ENCODE peak calls at places on chromosomes 12 and 14, in nine cellular contexts. D is PC-3; P is psoas muscle; J is Karpas-422; Q is CD4-positive, CD25-positive, alpha-beta regulatory T cell; B is CD8-positive, alpha-beta memory T cell; A is A549; W is endodermal cell; K is transverse colon. Z is an unnamed sample.

GRCh38 chr14:55152052-55152753 is 23.2 kb downstream of the LGALS3 start:
- DNase-seq in D (peak; percentile 39), P (no peak), J (no peak), Q (no peak), B (no peak), A (no peak), W (no peak), K (no peak), Z (no peak)

GRCh38 chr14:35257809-35258208 is 34.4 kb upstream of the PSMA6 start:
- DNase-seq in D (peak; percentile 27), P (no peak), J (no peak), Q (no peak), B (no peak), A (no peak), W (no peak), K (no peak), Z (no peak)

GRCh38 chr12:132517740-132518100 is 27.8 kb downstream of the FBRSL1 start:
- DNase-seq in D (no peak), P (no peak), J (no peak), Q (no peak), B (no peak), A (no peak), W (no peak), K (no peak), Z (no peak)

GRCh38 chr14:23321572-23322547 is 603 bp downstream of the PABPN1 start:
- DNase-seq in D (peak; percentile 44), P (peak; percentile 80), J (peak; percentile 83), Q (peak; percentile 51), B (peak; percentile 18), A (peak; percentile 41), W (peak; percentile 73), K (peak; percentile 58), Z (peak; percentile 25)

GRCh38 chr14:57136669-57137068 is 132.0 kb downstream of the EXOC5 start:
- DNase-seq in D (no peak), P (peak; percentile 64), J (no peak), Q (no peak), B (no peak), A (no peak), W (peak; percentile 49), K (no peak), Z (no peak)

GRCh38 chr12:81450920-81451739 is 308.0 kb downstream of the PPFIA2 start:
- DNase-seq in D (peak; percentile 72), P (no peak), J (peak; percentile 68), Q (no peak), B (no peak), A (peak; percentile 15), W (peak; percentile 89), K (no peak), Z (no peak)

GRCh38 chr12:45730116-45730841 is 773 bp downstream of the ARID2 start:
- DNase-seq in D (peak; percentile 37), P (peak; percentile 70), J (peak; percentile 85), Q (peak; percentile 81), B (peak; percentile 63), A (no peak), W (peak; percentile 84), K (peak; percentile 52), Z (peak; percentile 43)

GRCh38 chr14:83019744-83020414 is 1486.2 kb upstream of the SEL1L start:
- DNase-seq in D (no peak), P (no peak), J (no peak), Q (no peak), B (no peak), A (no peak), W (no peak), K (no peak), Z (no peak)

GRCh38 chr12:54156578-54156977 is 32.2 kb downstream of the SMUG1 start:
- DNase-seq in D (no peak), P (no peak), J (no peak), Q (no peak), B (no peak), A (no peak), W (no peak), K (no peak), Z (no peak)

GRCh38 chr14:91438845-91439244 is 21.2 kb upstream of the CCDC88C start:
- DNase-seq in D (no peak), P (no peak), J (no peak), Q (no peak), B (no peak), A (no peak), W (no peak), K (no peak), Z (no peak)

GRCh38 chr14:76870146-76870545 is 43.9 kb downstream of the LRRC74A start:
- DNase-seq in D (peak; percentile 36), P (no peak), J (peak; percentile 52), Q (peak; percentile 22), B (no peak), A (peak; percentile 45), W (peak; percentile 75), K (no peak), Z (no peak)

GRCh38 chr14:105853907-105854599 is 327.7 kb downstream of the TMEM121 start:
- DNase-seq in D (no peak), P (no peak), J (no peak), Q (no peak), B (no peak), A (no peak), W (peak; percentile 16), K (peak; percentile 6), Z (no peak)

GRCh38 chr12:102769323-102769916 is 147.6 kb downstream of the PAH start:
- DNase-seq in D (peak; percentile 62), P (peak; percentile 58), J (peak; percentile 85), Q (peak; percentile 38), B (no peak), A (peak; percentile 61), W (peak; percentile 91), K (peak; percentile 26), Z (no peak)

GRCh38 chr14:79248131-79248530 is 963.2 kb downstream of the DIO2 start:
- DNase-seq in D (no peak), P (no peak), J (no peak), Q (no peak), B (no peak), A (no peak), W (no peak), K (no peak), Z (no peak)

GRCh38 chr12:29962276-29963035 is 178.7 kb upstream of the TMTC1 start:
- DNase-seq in D (no peak), P (no peak), J (no peak), Q (no peak), B (no peak), A (no peak), W (no peak), K (no peak), Z (no peak)

GRCh38 chr14:65560340-65561027 is 148.0 kb downstream of the FUT8 start:
- DNase-seq in D (no peak), P (no peak), J (no peak), Q (no peak), B (no peak), A (no peak), W (no peak), K (no peak), Z (no peak)

GRCh38 chr12:64828713-64829112 is 4.3 kb downstream of the TBC1D30 start:
- DNase-seq in D (no peak), P (no peak), J (no peak), Q (no peak), B (no peak), A (no peak), W (no peak), K (no peak), Z (no peak)

GRCh38 chr12:18476866-18477265 is 215.5 kb downstream of the PIK3C2G start:
- DNase-seq in D (no peak), P (no peak), J (no peak), Q (no peak), B (no peak), A (no peak), W (peak; percentile 55), K (no peak), Z (no peak)

GRCh38 chr12:31732926-31733548 is 4.2 kb upstream of the AMN1 start:
- DNase-seq in D (peak; percentile 91), P (no peak), J (no peak), Q (no peak), B (no peak), A (peak; percentile 82), W (peak; percentile 87), K (no peak), Z (no peak)

GRCh38 chr12:59600174-59600573 is 4.3 kb downstream of the SLC16A7 start:
- DNase-seq in D (no peak), P (no peak), J (no peak), Q (no peak), B (no peak), A (no peak), W (no peak), K (no peak), Z (no peak)

GRCh38 chr12:62459976-62460375 is 6.7 kb upstream of the MON2 start:
- DNase-seq in D (no peak), P (no peak), J (no peak), Q (no peak), B (no peak), A (no peak), W (no peak), K (no peak), Z (no peak)

GRCh38 chr14:71244341-71244740 is 337.1 kb downstream of the PCNX1 start:
- DNase-seq in D (no peak), P (no peak), J (no peak), Q (no peak), B (no peak), A (no peak), W (no peak), K (no peak), Z (no peak)

DNA sequence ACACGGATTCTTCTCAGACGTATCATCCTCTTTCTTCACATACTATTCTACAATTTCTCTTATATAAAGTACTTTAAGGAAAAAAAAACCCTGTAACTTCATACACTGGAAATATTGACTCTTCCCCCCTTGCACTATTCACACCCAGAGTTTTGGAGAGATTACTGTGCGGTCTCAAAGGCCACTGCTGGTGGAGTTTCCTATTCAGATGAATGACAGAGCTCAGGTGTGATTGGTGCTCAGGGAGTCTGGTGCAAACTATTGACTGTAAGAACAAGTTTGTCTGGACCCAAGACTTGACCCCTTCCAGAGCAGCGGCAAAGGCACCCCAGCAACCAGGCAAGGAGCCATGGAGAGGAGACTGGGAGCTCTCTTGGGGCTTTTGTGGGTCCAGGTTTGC is 187.5 kb upstream of the OR4E1 start:
- DNase-seq in D (no peak), P (no peak), J (no peak), Q (no peak), B (no peak), A (no peak), W (no peak), K (no peak), Z (no peak)
- H3K4me1 ChIP-seq in D (no peaks in the 10 kb centered on the region), P (no peaks in the 10 kb centered on the region), J (no peaks in the 10 kb centered on the region), Q (peaks cover 4% of the 10 kb centered on the region), B (no peaks in the 10 kb centered on the region), A (no peaks in the 10 kb centered on the region), W (no peaks in the 10 kb centered on the region), K (no peaks in the 10 kb centered on the region), Z (no peaks in the 10 kb centered on the region)

GRCh38 chr12:34286483-34286882 is 264.2 kb downstream of the ALG10 start:
- DNase-seq in D (no peak), P (peak; percentile 28), J (no peak), Q (no peak), B (no peak), A (no peak), W (no peak), K (no peak), Z (no peak)
- H3K9me3 ChIP-seq in D (peaks cover 11% of the 10 kb centered on the region), P (peaks cover 12% of the 10 kb centered on the region), J (peaks cover 53% of the 10 kb centered on the region), Q (peaks cover 5% of the 10 kb centered on the region), B (peaks cover 4% of the 10 kb centered on the region), A (peaks cover 8% of the 10 kb centered on the region), W (peaks cover 68% of the 10 kb centered on the region), K (peaks cover 36% of the 10 kb centered on the region), Z (peaks cover 5% of the 10 kb centered on the region)

GRCh38 chr12:50842637-50843493 is at the start of gene TMPRSS12:
- DNase-seq in D (no peak), P (no peak), J (no peak), Q (no peak), B (no peak), A (no peak), W (peak; percentile 95), K (no peak), Z (no peak)
- H3K4me3 ChIP-seq in D (no peak within 1 kb of the TSS), P (peak within 1 kb of the TSS; percentile 58), J (no peak within 1 kb of the TSS), Q (no peak within 1 kb of the TSS), B (no peak within 1 kb of the TSS), A (no peak within 1 kb of the TSS), W (no peak within 1 kb of the TSS), K (no peak within 1 kb of the TSS), Z (no peak within 1 kb of the TSS)

GRCh38 chr14:33680873-33681272 is 270.0 kb downstream of the EGLN3 start:
- DNase-seq in D (no peak), P (no peak), J (no peak), Q (no peak), B (no peak), A (no peak), W (no peak), K (no peak), Z (no peak)
- H3K4me1 ChIP-seq in D (peaks cover 70% of the 10 kb centered on the region), P (peaks cover 3% of the 10 kb centered on the region), J (peaks cover 80% of the 10 kb centered on the region), Q (no peaks in the 10 kb centered on the region), B (no peaks in the 10 kb centered on the region), A (no peaks in the 10 kb centered on the region), W (no peaks in the 10 kb centered on the region), K (no peaks in the 10 kb centered on the region), Z (no peaks in the 10 kb centered on the region)

Z was measured in effector memory CD4-positive, alpha-beta T cell.